ENCODE peak calls at places on chromosomes 13 and 19, in ten cellular contexts. L, D, J, W, C, M, T, V, N and I are unnamed samples. For H3K79me2, the result is how much of the 10 kb centered on the place peaks cover.

GRCh38 chr13:109154146-109154545 is 524.7 kb downstream of the MYO16 start:
- DNase-seq in V (peak), W (no peak), D (no peak), C (no peak), T (no peak), J (peak), L (no peak), M (peak), N (no peak), I (no peak)

GRCh38 chr13:62710766-62711165 is 1295.1 kb upstream of the PCDH20 start:
- DNase-seq in V (no peak), J (no peak), M (no peak), C (no peak), L (peak), N (no peak), T (no peak), W (no peak), D (no peak), I (no peak)

GRCh38 chr19:41887711-41888382 is 4.9 kb downstream of the ARHGEF1 start:
- DNase-seq in V (peak), J (peak), M (peak), L (peak), W (peak), D (no peak), T (no peak), N (peak), C (peak), I (peak)

GRCh38 chr13:71828564-71828963 is 38.4 kb downstream of the DACH1 start:
- DNase-seq in V (no peak), W (no peak), J (no peak), T (no peak), D (no peak), C (no peak), L (no peak), N (no peak), M (no peak), I (no peak)

GRCh38 chr13:30743319-30744055 is 8.1 kb downstream of the ALOX5AP start:
- DNase-seq in V (peak), L (no peak), J (peak), D (no peak), T (no peak), W (peak), M (peak), N (no peak), C (peak), I (no peak)

GRCh38 chr19:12527034-12527836 is 24.0 kb downstream of the ZNF564 start:
- DNase-seq in J (peak), N (peak), M (no peak), C (peak), T (no peak), W (peak), V (peak), D (peak), L (peak), I (peak)

GRCh38 chr13:36921902-36922301 is 1.9 kb upstream of the SMAD9 start:
- DNase-seq in C (no peak), N (no peak), M (no peak), L (no peak), T (no peak), D (no peak), W (no peak), J (no peak), V (no peak), I (no peak)

GRCh38 chr13:108902557-108903155 is 273.2 kb downstream of the MYO16 start:
- DNase-seq in V (no peak), D (no peak), L (no peak), J (no peak), T (no peak), N (no peak), W (no peak), M (no peak), C (peak), I (no peak)

GRCh38 chr13:92136449-92137180 is 738.2 kb downstream of the GPC5 start:
- DNase-seq in C (no peak), N (no peak), W (no peak), V (peak), D (no peak), T (no peak), J (no peak), M (no peak), L (no peak), I (no peak)

GRCh38 chr13:80048030-80048429 is 292.9 kb downstream of the SPRY2 start:
- DNase-seq in W (no peak), V (peak), L (no peak), T (no peak), N (no peak), D (no peak), J (no peak), M (no peak), C (no peak), I (no peak)

GRCh38 chr19:6092329-6093286 is 17.7 kb downstream of the RFX2 start:
- DNase-seq in N (peak), D (peak), M (peak), T (no peak), W (peak), J (peak), C (peak), V (peak), L (no peak), I (peak)

GRCh38 chr13:90591927-90592268 is 755.6 kb upstream of the MIR17HG start:
- DNase-seq in T (no peak), M (peak), V (no peak), D (no peak), N (peak), W (no peak), C (peak), J (no peak), L (no peak), I (peak)

GRCh38 chr13:30745917-30746686 is 10.8 kb downstream of the ALOX5AP start:
- DNase-seq in D (no peak), W (peak), C (peak), J (no peak), N (no peak), V (peak), T (peak), L (no peak), M (peak), I (no peak)

GRCh38 chr19:35901055-35901644 is 810 bp upstream of the NFKBID start:
- DNase-seq in W (peak), J (peak), D (no peak), V (peak), N (peak), C (no peak), L (no peak), T (no peak), M (no peak), I (no peak)
- H3K79me2 ChIP-seq in W (under half), J (under half), D (under half), V (under half), N (under half), C (under half), L (under half), T (under half), M (under half), I (under half)

GRCh38 chr19:33382006-33382405 is 8.5 kb downstream of the CEBPG start:
- DNase-seq in T (no peak), D (no peak), V (no peak), M (no peak), C (no peak), J (no peak), W (no peak), L (no peak), N (no peak), I (no peak)
- H3K79me2 ChIP-seq in T (half or more), D (half or more), V (under half), M (half or more), C (half or more), J (half or more), W (half or more), L (half or more), N (half or more), I (under half)

DNA sequence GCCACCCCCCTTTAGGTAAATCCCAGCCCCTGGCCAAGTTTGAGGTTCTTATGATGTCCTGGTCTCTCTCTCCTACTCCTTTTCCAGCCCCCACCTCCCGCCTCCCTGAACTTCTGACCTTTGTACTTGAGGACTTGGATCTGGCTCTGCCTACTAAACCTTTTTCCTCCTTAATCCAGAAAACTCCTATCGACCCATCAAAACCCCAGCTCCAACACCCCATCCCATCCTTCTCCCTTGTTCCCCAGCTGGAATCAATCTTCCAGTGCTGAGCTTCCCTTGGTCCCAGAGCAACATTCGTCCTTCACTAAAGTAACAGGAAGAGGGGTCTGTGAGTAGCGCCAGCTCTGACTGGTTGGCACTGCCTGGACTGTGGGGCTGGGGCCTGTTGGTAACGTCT is 17.3 kb upstream of the UQCR11 start:
- DNase-seq in W (no peak), L (no peak), C (no peak), V (no peak), T (no peak), N (no peak), J (no peak), M (no peak), D (no peak), I (no peak)
- H3K79me2 ChIP-seq in W (under half), L (under half), C (under half), V (under half), T (under half), N (under half), J (under half), M (under half), D (under half), I (under half)

DNA sequence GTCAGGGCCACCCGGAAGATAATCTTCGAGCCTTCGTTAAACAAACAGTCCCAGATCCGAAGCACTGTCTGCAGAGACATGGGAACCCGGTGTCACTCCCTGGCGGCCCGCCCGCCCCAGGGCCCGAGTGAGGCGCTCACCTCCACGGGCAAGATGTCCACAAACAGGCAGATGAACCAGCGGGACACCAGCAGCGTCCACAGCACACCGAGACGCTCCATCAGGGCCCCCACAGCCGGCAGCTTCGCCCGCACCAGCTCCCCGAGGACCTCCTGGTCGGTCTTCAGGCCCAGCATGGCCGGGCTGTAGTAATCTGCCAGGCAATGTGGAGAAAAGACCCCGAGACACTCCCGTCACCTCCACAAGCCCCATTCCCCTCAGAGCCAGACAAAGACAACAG is 28.7 kb downstream of the LAMP1 start:
- DNase-seq in T (no peak), J (no peak), M (no peak), L (no peak), C (no peak), W (no peak), V (no peak), D (no peak), N (no peak), I (no peak)
- H3K79me2 ChIP-seq in T (under half), J (under half), M (under half), L (under half), C (under half), W (under half), V (under half), D (under half), N (under half), I (under half)

DNA sequence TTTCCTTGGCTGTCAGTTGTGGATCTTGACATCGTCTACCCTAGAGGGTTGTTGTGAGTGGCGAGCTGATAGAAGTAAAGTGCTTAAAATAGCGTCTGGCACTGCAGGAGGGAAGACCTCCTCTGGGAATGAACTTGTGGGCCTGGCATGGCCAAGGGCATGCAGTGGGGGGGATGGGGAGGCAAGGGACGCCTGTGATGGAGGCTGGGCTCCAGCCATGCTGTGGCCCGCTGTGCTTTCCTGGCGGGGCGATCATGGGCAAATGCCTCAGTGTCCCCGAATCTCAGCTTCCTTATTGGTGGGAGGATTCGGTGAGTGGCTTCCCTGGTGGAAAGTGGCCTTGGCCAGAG is 10.7 kb downstream of the CARM1 start:
- DNase-seq in V (no peak), T (no peak), J (no peak), N (no peak), W (no peak), L (no peak), D (no peak), M (no peak), C (no peak), I (no peak)
- H3K79me2 ChIP-seq in V (half or more), T (half or more), J (half or more), N (half or more), W (half or more), L (half or more), D (half or more), M (half or more), C (half or more), I (half or more)